ENCODE peak calls at places on chromosomes 11 and 22, in nine cellular contexts. I is sciatic nerve; Z is mesenteric fat pad; N is activated CD4-positive, alpha-beta memory T cell treated with anti-CD3 and anti-CD28 coated beads, Interleukin-2, amount 10 ng/mL, durations not matched to agents 7 days and 5 days; Y is sigmoid colon; B is CD4-positive, alpha-beta T cell; H is left lung; G is T follicular helper cell; F is neural crest cell. C is an unnamed sample.

GRCh38 chr11:110805764-110806163 is 93.5 kb upstream of the ARHGAP20 start:
- DNase-seq in I (no peak), Z (no peak), N (no peak), Y (no peak), B (no peak), H (no peak), G (no peak), F (no peak), C (no peak)

GRCh38 chr22:32050678-32051515 is 7.8 kb downstream of the SLC5A1 start:
- DNase-seq in I (no peak), Z (no peak), N (peak), Y (no peak), B (no peak), H (no peak), G (peak), F (no peak), C (peak)

GRCh38 chr11:120517390-120518315 is 6.1 kb downstream of the GRIK4 start:
- DNase-seq in I (peak), Z (peak), N (no peak), Y (peak), B (no peak), H (peak), G (no peak), F (no peak), C (no peak)

GRCh38 chr11:2891291-2891690 is 5.7 kb upstream of the CDKN1C start:
- DNase-seq in I (no peak), Z (no peak), N (no peak), Y (no peak), B (no peak), H (no peak), G (no peak), F (no peak), C (no peak)

GRCh38 chr11:575324-575995 is 810 bp upstream of the PHRF1 start:
- DNase-seq in I (peak), Z (no peak), N (no peak), Y (no peak), B (no peak), H (no peak), G (no peak), F (no peak), C (no peak)

GRCh38 chr11:13939952-13940610 is 22.4 kb upstream of the SPON1 start:
- DNase-seq in I (no peak), Z (no peak), N (no peak), Y (no peak), B (no peak), H (no peak), G (no peak), F (no peak), C (no peak)

GRCh38 chr11:74397531-74398243 is 546 bp downstream of the PGM2L1 start:
- DNase-seq in I (no peak), Z (no peak), N (peak), Y (no peak), B (peak), H (peak), G (peak), F (no peak), C (peak)

GRCh38 chr11:111336582-111337256 is 38.4 kb downstream of the POU2AF3 start:
- DNase-seq in I (no peak), Z (no peak), N (no peak), Y (no peak), B (no peak), H (no peak), G (no peak), F (no peak), C (no peak)

GRCh38 chr11:33557201-33557600 is 143.4 kb downstream of the C11orf91 start:
- DNase-seq in I (no peak), Z (no peak), N (no peak), Y (no peak), B (no peak), H (no peak), G (no peak), F (no peak), C (no peak)

GRCh38 chr11:61092280-61092766 is 10.0 kb upstream of the CD5 start:
- DNase-seq in I (no peak), Z (no peak), N (peak), Y (no peak), B (no peak), H (peak), G (peak), F (no peak), C (peak)

GRCh38 chr11:10261821-10262220 is 32.2 kb downstream of the SBF2 start:
- DNase-seq in I (no peak), Z (no peak), N (no peak), Y (no peak), B (no peak), H (no peak), G (no peak), F (no peak), C (no peak)

GRCh38 chr11:14373941-14374646 is 15.1 kb upstream of the RRAS2 start:
- DNase-seq in I (no peak), Z (no peak), N (no peak), Y (peak), B (no peak), H (no peak), G (no peak), F (no peak), C (no peak)

GRCh38 chr11:8096575-8096974 is 15.6 kb downstream of the TUB start:
- DNase-seq in I (no peak), Z (peak), N (no peak), Y (peak), B (no peak), H (no peak), G (no peak), F (no peak), C (peak)

GRCh38 chr11:121591405-121592033 is 138.8 kb upstream of the SORL1-AS1 start:
- DNase-seq in I (peak), Z (no peak), N (peak), Y (peak), B (peak), H (no peak), G (peak), F (peak), C (peak)

GRCh38 chr11:109783017-109783416 is 310.2 kb upstream of the ZC3H12C start:
- DNase-seq in I (no peak), Z (no peak), N (no peak), Y (no peak), B (no peak), H (no peak), G (no peak), F (no peak), C (no peak)